ENCODE peak calls at places on chromosomes 3 and 15, in six cellular contexts. W is psoas muscle, A is GM13977, S is HepG2, I is fibroblast of pulmonary artery, B is colonic mucosa. Q is an unnamed sample.
A peak's percentile ranks its signal among the peaks of the same experiment; 100 is the strongest.

GRCh38 chr3:48952510-48953118 is 34.0 kb downstream of the ARIH2 start:
- DNase-seq in W (no peak), A (peak; percentile 28), S (peak; percentile 45), I (peak; percentile 39), B (peak; percentile 69), Q (peak; percentile 74)

GRCh38 chr3:124878561-124879394 is 8.4 kb downstream of the ITGB5 start:
- DNase-seq in W (no peak), A (no peak), S (peak; percentile 93), I (peak; percentile 91), B (peak; percentile 29), Q (no peak)

GRCh38 chr15:35863655-35864054 is 317.7 kb upstream of the DPH6 start:
- DNase-seq in W (no peak), A (no peak), S (no peak), I (no peak), B (no peak), Q (no peak)

GRCh38 chr15:83565553-83566159 is 88.3 kb upstream of the ADAMTSL3 start:
- DNase-seq in W (no peak), A (peak; percentile 40), S (peak; percentile 25), I (peak; percentile 46), B (no peak), Q (no peak)

GRCh38 chr3:16148783-16149182 is 25.7 kb upstream of the GALNT15 start:
- DNase-seq in W (peak; percentile 80), A (no peak), S (no peak), I (peak; percentile 99), B (peak; percentile 70), Q (peak; percentile 49)

GRCh38 chr3:89340431-89340830 is 233.0 kb downstream of the EPHA3 start:
- DNase-seq in W (no peak), A (no peak), S (no peak), I (peak; percentile 5), B (no peak), Q (no peak)

GRCh38 chr3:32794487-32795308 is 23.1 kb upstream of the TRIM71 start:
- DNase-seq in W (no peak), A (no peak), S (peak; percentile 97), I (no peak), B (no peak), Q (no peak)

GRCh38 chr15:50107591-50108408 is 11.2 kb downstream of the ATP8B4 start:
- DNase-seq in W (no peak), A (peak; percentile 60), S (no peak), I (no peak), B (no peak), Q (no peak)

GRCh38 chr3:61354604-61355003 is 103.4 kb upstream of the FHIT start:
- DNase-seq in W (no peak), A (no peak), S (no peak), I (no peak), B (no peak), Q (no peak)

GRCh38 chr15:62125763-62126162 is 39.3 kb downstream of the C2CD4B start:
- DNase-seq in W (no peak), A (no peak), S (peak; percentile 44), I (peak; percentile 87), B (peak; percentile 74), Q (no peak)
- TF ChIP-seq CTCF in W (peak; percentile 31), A (peak; percentile 8), S (peak; percentile 61), I (peak; percentile 63), B (peak; percentile 42), Q (no peak)

GRCh38 chr3:41482134-41482533 is 282.8 kb downstream of the CTNNB1 start:
- DNase-seq in W (no peak), A (no peak), S (no peak), I (no peak), B (no peak), Q (no peak)

GRCh38 chr3:41477399-41478014 is 278.2 kb downstream of the CTNNB1 start:
- DNase-seq in W (no peak), A (no peak), S (peak; percentile 39), I (no peak), B (no peak), Q (no peak)
- TF ChIP-seq CTCF in W (no peak), A (no peak), S (peak; percentile 47), I (no peak), B (no peak), Q (no peak)

GRCh38 chr3:159982442-159982841 is 6.2 kb upstream of the IL12A start:
- DNase-seq in W (no peak), A (no peak), S (no peak), I (no peak), B (no peak), Q (no peak)
- TF ChIP-seq CTCF in W (no peak), A (no peak), S (peak; percentile 25), I (no peak), B (no peak), Q (no peak)

GRCh38 chr3:103308921-103309320 is 874.1 kb downstream of the ZPLD1 start:
- DNase-seq in W (no peak), A (no peak), S (no peak), I (no peak), B (no peak), Q (no peak)
- TF ChIP-seq CTCF in W (no peak), A (no peak), S (no peak), I (no peak), B (no peak), Q (no peak)

DNA sequence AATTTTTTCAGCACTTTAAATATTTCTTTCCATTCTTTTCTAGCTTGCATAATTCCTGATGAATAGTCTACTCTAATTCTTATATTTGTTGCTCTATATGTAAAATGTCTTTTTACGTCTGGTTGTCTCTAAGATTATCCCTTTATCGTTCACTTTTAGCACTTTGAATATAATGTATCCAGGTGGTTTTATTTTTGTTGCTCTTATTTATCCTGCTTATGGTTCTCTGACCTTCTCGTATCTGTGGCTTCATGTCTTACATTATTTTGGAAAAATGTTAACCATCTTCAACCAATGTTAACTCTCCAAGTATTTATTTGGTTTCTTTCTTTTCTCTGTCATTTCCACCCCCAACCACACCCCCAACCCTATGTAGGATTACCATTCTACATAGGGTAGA is 30.0 kb upstream of the RFX7 start:
- DNase-seq in W (no peak), A (no peak), S (no peak), I (no peak), B (no peak), Q (no peak)
- TF ChIP-seq CTCF in W (no peak), A (no peak), S (no peak), I (no peak), B (no peak), Q (no peak)

GRCh38 chr3:164478323-164478722 is 600.0 kb downstream of the SI start:
- DNase-seq in W (no peak), A (no peak), S (no peak), I (no peak), B (no peak), Q (peak; percentile 15)
- TF ChIP-seq CTCF in W (no peak), A (no peak), S (no peak), I (no peak), B (no peak), Q (no peak)

Q was measured in mucosa of descending colon.